ENCODE peak calls at places on chromosomes 5 and 9, in eight cellular contexts. J, E, A, G, V, U, Y and L are unnamed samples.
A peak's percentile ranks its signal among the peaks of the same experiment; 100 is the strongest.

GRCh38 chr5:21646469-21646868 is 1206.7 kb downstream of the CDH12 start:
- DNase-seq in J (no peak), E (peak; percentile 44), A (no peak), G (no peak), V (no peak), U (peak; percentile 70), Y (no peak), L (no peak)

GRCh38 chr5:140966293-140967225 is at the start of gene PCDHAC2:
- DNase-seq in J (peak; percentile 87), E (no peak), A (peak; percentile 40), G (no peak), V (no peak), U (peak; percentile 14), Y (no peak), L (peak; percentile 46)

GRCh38 chr5:556909-557441 is 32.7 kb upstream of the SLC9A3 start:
- DNase-seq in J (no peak), E (no peak), A (no peak), G (no peak), V (no peak), U (no peak), Y (no peak), L (no peak)

GRCh38 chr5:140111859-140112551 is 1.9 kb upstream of the PURA start:
- DNase-seq in J (no peak), E (no peak), A (no peak), G (no peak), V (no peak), U (no peak), Y (no peak), L (no peak)

GRCh38 chr5:122408592-122409219 is 96.7 kb downstream of the SNCAIP start:
- DNase-seq in J (no peak), E (peak; percentile 42), A (no peak), G (no peak), V (no peak), U (no peak), Y (no peak), L (no peak)

GRCh38 chr9:21709464-21710058 is 92.9 kb upstream of the MTAP start:
- DNase-seq in J (peak; percentile 30), E (peak; percentile 60), A (peak; percentile 35), G (peak; percentile 53), V (no peak), U (peak; percentile 56), Y (peak; percentile 27), L (no peak)

GRCh38 chr9:134502261-134503211 is 139.1 kb upstream of the COL5A1 start:
- DNase-seq in J (peak; percentile 84), E (peak; percentile 96), A (no peak), G (no peak), V (peak; percentile 92), U (peak; percentile 98), Y (peak; percentile 79), L (no peak)

GRCh38 chr5:177301503-177302165 is 1.9 kb downstream of the RAB24 start:
- DNase-seq in J (peak; percentile 68), E (no peak), A (peak; percentile 91), G (no peak), V (no peak), U (no peak), Y (no peak), L (no peak)

GRCh38 chr5:6161257-6161656 is 217.1 kb downstream of the MED10 start:
- DNase-seq in J (no peak), E (no peak), A (no peak), G (no peak), V (no peak), U (no peak), Y (no peak), L (no peak)

GRCh38 chr5:122774861-122775712 is at the start of gene SNX2:
- DNase-seq in J (peak; percentile 87), E (peak; percentile 85), A (peak; percentile 67), G (peak; percentile 82), V (peak; percentile 60), U (peak; percentile 85), Y (peak; percentile 74), L (peak; percentile 92)